ENCODE peak calls at places on chromosomes 3 and 15, in seven cellular contexts. D is choroid plexus epithelial cell; P is coronary artery; A is NCI-H526 treated with DMSO at 0.1 percent for 48 hours; H is iris pigment epithelial cell; B is effector CD4-positive, alpha-beta T cell; M is GM19239. G is an unnamed sample.

GRCh38 chr15:92074646-92075045 is 221.1 kb downstream of the SLCO3A1 start:
- DNase-seq in D (peak), P (no peak), A (no peak), H (peak), B (no peak), M (no peak), G (peak)

GRCh38 chr3:179558742-179559364 is 3.9 kb upstream of the ACTL6A start:
- DNase-seq in D (peak), P (no peak), A (peak), H (peak), B (peak), M (peak), G (peak)

GRCh38 chr3:8651418-8652322 is 7.1 kb upstream of the SSUH2 start:
- DNase-seq in D (no peak), P (no peak), A (no peak), H (no peak), B (no peak), M (no peak), G (no peak)

GRCh38 chr3:28316226-28316625 is 32.3 kb upstream of the ZCWPW2 start:
- DNase-seq in D (peak), P (no peak), A (no peak), H (peak), B (no peak), M (no peak), G (peak)

GRCh38 chr15:74950078-74951000 is 6.2 kb downstream of the RPP25 start:
- DNase-seq in D (peak), P (peak), A (peak), H (peak), B (peak), M (no peak), G (peak)

GRCh38 chr3:45994661-45995369 is 809 bp downstream of the FYCO1 start:
- DNase-seq in D (no peak), P (no peak), A (no peak), H (peak), B (peak), M (peak), G (peak)

GRCh38 chr3:197597335-197597734 is 41.6 kb upstream of the BDH1 start:
- DNase-seq in D (no peak), P (no peak), A (no peak), H (no peak), B (no peak), M (no peak), G (no peak)

GRCh38 chr15:60859996-60860494 is 369.1 kb downstream of the RORA start:
- DNase-seq in D (peak), P (no peak), A (no peak), H (peak), B (no peak), M (no peak), G (peak)

GRCh38 chr15:38547255-38547997 is 17.2 kb downstream of the RASGRP1 start:
- DNase-seq in D (peak), P (no peak), A (no peak), H (peak), B (no peak), M (no peak), G (peak)

GRCh38 chr3:194984624-194985023 is 286.3 kb downstream of the XXYLT1 start:
- DNase-seq in D (no peak), P (no peak), A (no peak), H (no peak), B (no peak), M (no peak), G (no peak)

GRCh38 chr3:172137287-172138030 is 98.1 kb downstream of the FNDC3B start:
- DNase-seq in D (no peak), P (no peak), A (no peak), H (no peak), B (no peak), M (no peak), G (peak)

GRCh38 chr15:60255390-60255789 is 142.4 kb downstream of the ANXA2 start:
- DNase-seq in D (peak), P (no peak), A (no peak), H (peak), B (no peak), M (no peak), G (peak)

GRCh38 chr3:158483701-158484100 is 87.3 kb upstream of the MLF1 start:
- DNase-seq in D (no peak), P (no peak), A (no peak), H (no peak), B (no peak), M (no peak), G (no peak)

GRCh38 chr15:100703032-100703578 is 100.7 kb downstream of the ASB7 start:
- DNase-seq in D (peak), P (peak), A (no peak), H (peak), B (no peak), M (peak), G (peak)

GRCh38 chr3:129162729-129163579 is 2.1 kb upstream of the ISY1 start:
- DNase-seq in D (no peak), P (no peak), A (no peak), H (no peak), B (no peak), M (no peak), G (no peak)

GRCh38 chr3:186461141-186461540 is 83.0 kb downstream of the CRYGS start:
- DNase-seq in D (peak), P (no peak), A (no peak), H (peak), B (no peak), M (no peak), G (peak)

GRCh38 chr15:75154461-75155062 is 47.1 kb upstream of the C15orf39 start:
- DNase-seq in D (no peak), P (no peak), A (no peak), H (no peak), B (no peak), M (no peak), G (no peak)

GRCh38 chr3:189459231-189459630 is 172.0 kb upstream of the TP63 start:
- DNase-seq in D (no peak), P (no peak), A (no peak), H (no peak), B (no peak), M (no peak), G (no peak)

GRCh38 chr15:98823012-98823458 is 174.7 kb downstream of the IGF1R start:
- DNase-seq in D (peak), P (no peak), A (no peak), H (peak), B (no peak), M (no peak), G (peak)

GRCh38 chr15:35293353-35294130 is 208.4 kb upstream of the NANOGP8 start:
- DNase-seq in D (peak), P (no peak), A (no peak), H (peak), B (no peak), M (no peak), G (peak)

GRCh38 chr3:71784914-71785593 is at the start of gene PROK2:
- DNase-seq in D (no peak), P (no peak), A (peak), H (no peak), B (no peak), M (no peak), G (no peak)

GRCh38 chr3:105647047-105647446 is 221.8 kb downstream of the CBLB start:
- DNase-seq in D (peak), P (no peak), A (no peak), H (peak), B (no peak), M (no peak), G (peak)

GRCh38 chr3:177930771-177931170 is 605.5 kb upstream of the KCNMB2 start:
- DNase-seq in D (no peak), P (no peak), A (no peak), H (no peak), B (no peak), M (no peak), G (peak)

GRCh38 chr15:58988011-58988785 is 735 bp downstream of the RNF111 start:
- DNase-seq in D (peak), P (peak), A (peak), H (peak), B (peak), M (no peak), G (peak)

GRCh38 chr3:122679085-122679466 is 1.6 kb upstream of the PARP14 start:
- DNase-seq in D (peak), P (peak), A (peak), H (peak), B (peak), M (no peak), G (peak)

GRCh38 chr3:38573606-38574005 is 75.9 kb downstream of the SCN5A start:
- DNase-seq in D (no peak), P (peak), A (no peak), H (no peak), B (no peak), M (no peak), G (no peak)

GRCh38 chr15:63599401-63600000 is 2.3 kb downstream of the FBXL22 start:
- DNase-seq in D (peak), P (no peak), A (peak), H (no peak), B (peak), M (no peak), G (peak)

GRCh38 chr3:149317072-149317471 is 16.4 kb downstream of the TM4SF18 start:
- DNase-seq in D (no peak), P (no peak), A (no peak), H (no peak), B (no peak), M (no peak), G (no peak)

GRCh38 chr3:122497425-122497824 is 17.3 kb downstream of the KPNA1 start:
- DNase-seq in D (peak), P (no peak), A (no peak), H (peak), B (no peak), M (peak), G (peak)

GRCh38 chr3:48409291-48410201 is 20.3 kb downstream of the PLXNB1 start:
- DNase-seq in D (no peak), P (peak), A (no peak), H (no peak), B (no peak), M (no peak), G (no peak)

GRCh38 chr3:58271901-58272501 is 34.0 kb upstream of the RPP14 start:
- DNase-seq in D (peak), P (no peak), A (no peak), H (peak), B (no peak), M (no peak), G (peak)

GRCh38 chr15:89647191-89647851 is 7.9 kb downstream of the KIF7 start:
- DNase-seq in D (peak), P (no peak), A (peak), H (peak), B (peak), M (peak), G (peak)

GRCh38 chr3:160758929-160759577 is 3.0 kb downstream of the PPM1L start:
- DNase-seq in D (no peak), P (no peak), A (peak), H (no peak), B (no peak), M (no peak), G (no peak)

GRCh38 chr3:197001972-197002700 is 27.5 kb downstream of the MELTF start:
- DNase-seq in D (peak), P (no peak), A (no peak), H (peak), B (no peak), M (no peak), G (peak)

GRCh38 chr3:186648851-186649250 is 8.7 kb downstream of the FETUB start:
- DNase-seq in D (no peak), P (no peak), A (no peak), H (no peak), B (no peak), M (no peak), G (no peak)

GRCh38 chr3:176362191-176362731 is 835.0 kb downstream of the TBL1XR1 start:
- DNase-seq in D (no peak), P (no peak), A (no peak), H (no peak), B (no peak), M (no peak), G (no peak)

GRCh38 chr3:172591876-172592771 is 68.9 kb upstream of the TNFSF10 start:
- DNase-seq in D (no peak), P (no peak), A (no peak), H (no peak), B (peak), M (peak), G (no peak)